ENCODE peak calls at places on chromosome 9, in ten cellular contexts. J is endothelial cell; P is CD4-positive, alpha-beta T cell; N is fibroblast of pulmonary artery; V is MCF 10A; E is ovary; M is GM13976; Z is Calu3; F is natural killer cell; W is IMR-90. C is an unnamed sample.

GRCh38 chr9:89884356-89885083 is 279.7 kb downstream of the GADD45G start:
- DNase-seq in J (no peak), P (no peak), N (no peak), V (no peak), E (peak), M (no peak), Z (no peak), F (no peak), W (no peak), C (peak)

GRCh38 chr9:27065288-27065687 is 43.7 kb upstream of the TEK start:
- DNase-seq in J (no peak), P (no peak), N (peak), V (no peak), E (no peak), M (no peak), Z (no peak), F (no peak), W (peak), C (no peak)

GRCh38 chr9:8764041-8764440 is 964.5 kb upstream of the DMAC1 start:
- DNase-seq in J (no peak), P (no peak), N (peak), V (no peak), E (no peak), M (no peak), Z (no peak), F (no peak), W (peak), C (no peak)

GRCh38 chr9:129464972-129465833 is 155.7 kb downstream of the C9orf50 start:
- DNase-seq in J (no peak), P (no peak), N (peak), V (peak), E (peak), M (no peak), Z (no peak), F (no peak), W (peak), C (no peak)

GRCh38 chr9:75644649-75645048 is 245.8 kb upstream of the PCSK5 start:
- DNase-seq in J (no peak), P (no peak), N (no peak), V (no peak), E (no peak), M (no peak), Z (no peak), F (no peak), W (no peak), C (no peak)

GRCh38 chr9:27426717-27427645 is 97.1 kb upstream of the IFNK start:
- DNase-seq in J (no peak), P (no peak), N (peak), V (peak), E (no peak), M (no peak), Z (peak), F (no peak), W (peak), C (no peak)

GRCh38 chr9:120655005-120655622 is 59.2 kb downstream of the MEGF9 start:
- DNase-seq in J (no peak), P (no peak), N (peak), V (peak), E (no peak), M (peak), Z (peak), F (no peak), W (peak), C (no peak)

GRCh38 chr9:116342071-116342470 is 188.5 kb downstream of the PAPPA start:
- DNase-seq in J (no peak), P (no peak), N (no peak), V (no peak), E (no peak), M (no peak), Z (no peak), F (no peak), W (no peak), C (no peak)

GRCh38 chr9:133044661-133045060 is 13.9 kb downstream of the GTF3C5 start:
- DNase-seq in J (no peak), P (no peak), N (no peak), V (no peak), E (no peak), M (no peak), Z (no peak), F (no peak), W (no peak), C (no peak)

GRCh38 chr9:19232830-19233194 is 2.3 kb downstream of the DENND4C start:
- DNase-seq in J (no peak), P (no peak), N (peak), V (peak), E (no peak), M (peak), Z (no peak), F (no peak), W (peak), C (no peak)

GRCh38 chr9:87069690-87070089 is 122.4 kb upstream of the GAS1 start:
- DNase-seq in J (no peak), P (no peak), N (peak), V (peak), E (no peak), M (no peak), Z (no peak), F (no peak), W (peak), C (no peak)

GRCh38 chr9:134944351-134944802 is 26.7 kb upstream of the FCN1 start:
- DNase-seq in J (no peak), P (no peak), N (peak), V (no peak), E (peak), M (no peak), Z (no peak), F (no peak), W (no peak), C (no peak)

GRCh38 chr9:26158631-26159150 is 480.4 kb upstream of the TUSC1 start:
- DNase-seq in J (no peak), P (no peak), N (peak), V (no peak), E (no peak), M (no peak), Z (no peak), F (no peak), W (no peak), C (no peak)

GRCh38 chr9:106897681-106898080 is 34.7 kb downstream of the ZNF462 start:
- DNase-seq in J (no peak), P (no peak), N (no peak), V (no peak), E (no peak), M (no peak), Z (no peak), F (no peak), W (no peak), C (no peak)

GRCh38 chr9:27347889-27348288 is 50.9 kb upstream of the EQTN start:
- DNase-seq in J (no peak), P (no peak), N (no peak), V (no peak), E (no peak), M (no peak), Z (no peak), F (no peak), W (no peak), C (no peak)

GRCh38 chr9:122318284-122318683 is 52.5 kb upstream of the PTGS1 start:
- DNase-seq in J (no peak), P (no peak), N (no peak), V (no peak), E (no peak), M (no peak), Z (no peak), F (no peak), W (no peak), C (no peak)

GRCh38 chr9:76453785-76454184 is 5.2 kb upstream of the GCNT1 start:
- DNase-seq in J (no peak), P (no peak), N (peak), V (peak), E (no peak), M (no peak), Z (no peak), F (no peak), W (peak), C (no peak)

GRCh38 chr9:131310833-131311554 is 21.5 kb downstream of the PLPP7 start:
- DNase-seq in J (no peak), P (peak), N (no peak), V (no peak), E (no peak), M (no peak), Z (no peak), F (peak), W (no peak), C (no peak)

GRCh38 chr9:133506653-133507038 is 18.1 kb downstream of the MYMK start:
- DNase-seq in J (no peak), P (no peak), N (peak), V (peak), E (peak), M (no peak), Z (peak), F (no peak), W (peak), C (no peak)

GRCh38 chr9:37592108-37592951 is at the start of gene TOMM5:
- DNase-seq in J (peak), P (peak), N (peak), V (peak), E (peak), M (peak), Z (peak), F (peak), W (peak), C (peak)

GRCh38 chr9:125631391-125632085 is 75.5 kb downstream of the MAPKAP1 start:
- DNase-seq in J (peak), P (no peak), N (peak), V (peak), E (no peak), M (peak), Z (peak), F (no peak), W (peak), C (no peak)

GRCh38 chr9:89941875-89942274 is 337.1 kb downstream of the GADD45G start:
- DNase-seq in J (no peak), P (no peak), N (peak), V (peak), E (no peak), M (no peak), Z (no peak), F (no peak), W (peak), C (no peak)

GRCh38 chr9:89444212-89444611 is 53.7 kb downstream of the SEMA4D start:
- DNase-seq in J (no peak), P (peak), N (no peak), V (no peak), E (no peak), M (no peak), Z (no peak), F (peak), W (no peak), C (no peak)

GRCh38 chr9:133505901-133506652 is 18.7 kb downstream of the MYMK start:
- DNase-seq in J (no peak), P (no peak), N (peak), V (no peak), E (peak), M (no peak), Z (no peak), F (no peak), W (peak), C (no peak)

GRCh38 chr9:95497772-95498171 is 19.0 kb downstream of the PTCH1 start:
- DNase-seq in J (no peak), P (no peak), N (peak), V (no peak), E (no peak), M (no peak), Z (no peak), F (no peak), W (peak), C (no peak)

GRCh38 chr9:70902171-70902570 is 219.2 kb downstream of the TRPM3 start:
- DNase-seq in J (no peak), P (no peak), N (peak), V (no peak), E (no peak), M (no peak), Z (no peak), F (no peak), W (peak), C (no peak)

GRCh38 chr9:123044556-123044955 is 11.1 kb downstream of the GPR21 start:
- DNase-seq in J (no peak), P (no peak), N (peak), V (peak), E (no peak), M (no peak), Z (no peak), F (no peak), W (peak), C (no peak)

GRCh38 chr9:126452036-126452595 is 125.5 kb downstream of the MVB12B start:
- DNase-seq in J (no peak), P (no peak), N (no peak), V (no peak), E (no peak), M (no peak), Z (no peak), F (no peak), W (no peak), C (no peak)

GRCh38 chr9:87542180-87542579 is 44.5 kb downstream of the DAPK1 start:
- DNase-seq in J (no peak), P (no peak), N (no peak), V (no peak), E (no peak), M (no peak), Z (no peak), F (no peak), W (no peak), C (no peak)

GRCh38 chr9:15642369-15642962 is 89.6 kb downstream of the CCDC171 start:
- DNase-seq in J (no peak), P (no peak), N (peak), V (peak), E (no peak), M (peak), Z (no peak), F (no peak), W (peak), C (no peak)

GRCh38 chr9:114674798-114675554 is 7.0 kb downstream of the TEX48 start:
- DNase-seq in J (no peak), P (no peak), N (no peak), V (peak), E (no peak), M (no peak), Z (no peak), F (no peak), W (peak), C (no peak)

GRCh38 chr9:129716091-129716490 is 36.8 kb downstream of the PTGES start:
- DNase-seq in J (no peak), P (no peak), N (peak), V (no peak), E (no peak), M (no peak), Z (no peak), F (no peak), W (peak), C (no peak)

GRCh38 chr9:70111042-70111602 is 67.5 kb downstream of the MAMDC2 start:
- DNase-seq in J (peak), P (peak), N (peak), V (peak), E (peak), M (peak), Z (peak), F (peak), W (peak), C (no peak)

GRCh38 chr9:127105805-127106492 is 16.5 kb downstream of the ANGPTL2 start:
- DNase-seq in J (no peak), P (no peak), N (no peak), V (no peak), E (no peak), M (no peak), Z (no peak), F (no peak), W (no peak), C (no peak)

GRCh38 chr9:21381752-21382339 is 3.4 kb downstream of the IFNA2 start:
- DNase-seq in J (no peak), P (no peak), N (no peak), V (no peak), E (no peak), M (peak), Z (no peak), F (no peak), W (no peak), C (no peak)

GRCh38 chr9:136451221-136451877 is 11.7 kb upstream of the INPP5E start:
- DNase-seq in J (no peak), P (no peak), N (no peak), V (no peak), E (no peak), M (no peak), Z (no peak), F (no peak), W (no peak), C (no peak)
- TF ChIP-seq CTCF in J (no peak), P (no peak), N (no peak), V (no peak), E (no peak), M (no peak), Z (no peak), F (no peak), W (no peak), C (no peak)

GRCh38 chr9:92804727-92805126 is 40.1 kb upstream of the BICD2 start:
- DNase-seq in J (no peak), P (no peak), N (no peak), V (no peak), E (no peak), M (no peak), Z (no peak), F (no peak), W (no peak), C (no peak)

GRCh38 chr9:92807031-92807756 is 42.6 kb upstream of the BICD2 start:
- DNase-seq in J (no peak), P (no peak), N (no peak), V (no peak), E (no peak), M (no peak), Z (no peak), F (no peak), W (no peak), C (no peak)

GRCh38 chr9:92807757-92808725 is 43.4 kb upstream of the BICD2 start:
- DNase-seq in J (no peak), P (peak), N (no peak), V (no peak), E (no peak), M (no peak), Z (no peak), F (no peak), W (no peak), C (no peak)

DNA sequence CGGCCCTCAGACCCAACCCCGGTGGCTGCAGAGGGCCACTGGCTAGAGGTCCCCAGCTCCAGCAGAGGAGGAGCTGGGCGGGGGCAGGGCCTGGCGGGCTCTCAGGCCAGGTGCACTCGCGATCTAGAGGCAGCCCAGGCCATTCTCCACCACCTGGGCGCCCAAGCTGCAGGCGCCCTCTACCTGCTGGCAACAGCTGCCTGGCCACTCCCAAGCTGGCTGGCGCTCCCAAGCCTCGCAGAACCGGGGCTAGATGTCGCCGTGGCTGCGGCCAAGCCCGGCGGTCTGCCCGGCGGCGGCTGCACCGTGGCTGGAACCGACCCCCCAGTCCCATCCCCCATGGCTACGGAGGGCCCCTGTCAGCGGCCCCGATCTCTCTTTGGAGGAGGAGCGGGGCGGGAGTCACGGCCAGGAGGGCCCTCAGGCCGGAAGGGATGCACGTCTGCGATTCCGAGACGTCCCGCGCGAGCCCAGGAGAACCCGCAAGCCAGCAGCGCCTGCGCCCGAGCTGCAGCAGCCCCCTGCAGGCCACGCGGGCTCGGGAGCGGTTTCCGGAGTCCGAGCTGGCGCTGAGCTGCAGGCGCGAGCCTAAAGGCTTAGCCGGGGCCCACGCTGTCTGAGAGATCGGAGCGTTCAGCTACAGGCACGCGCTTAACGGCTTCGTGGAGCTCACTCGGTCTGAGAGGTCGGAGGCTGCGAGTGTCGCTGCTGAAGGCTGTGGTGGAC is 44.3 kb upstream of the BICD2 start:
- DNase-seq in J (peak), P (peak), N (peak), V (peak), E (peak), M (peak), Z (peak), F (peak), W (peak), C (peak)
- TF ChIP-seq CTCF in J (no peak), P (no peak), N (peak), V (peak), E (peak), M (no peak), Z (no peak), F (no peak), W (peak), C (peak)

GRCh38 chr9:17536027-17536426 is 42.8 kb upstream of the SH3GL2 start:
- DNase-seq in J (no peak), P (no peak), N (no peak), V (no peak), E (no peak), M (no peak), Z (no peak), F (no peak), W (no peak), C (no peak)

GRCh38 chr9:17528859-17529258 is 50.0 kb upstream of the SH3GL2 start:
- DNase-seq in J (no peak), P (no peak), N (peak), V (no peak), E (no peak), M (no peak), Z (no peak), F (no peak), W (peak), C (no peak)

GRCh38 chr9:17535176-17535575 is 43.7 kb upstream of the SH3GL2 start:
- DNase-seq in J (no peak), P (no peak), N (no peak), V (no peak), E (no peak), M (no peak), Z (no peak), F (no peak), W (no peak), C (no peak)

GRCh38 chr9:17532461-17532860 is 46.4 kb upstream of the SH3GL2 start:
- DNase-seq in J (no peak), P (no peak), N (no peak), V (no peak), E (no peak), M (no peak), Z (no peak), F (no peak), W (no peak), C (no peak)

DNA sequence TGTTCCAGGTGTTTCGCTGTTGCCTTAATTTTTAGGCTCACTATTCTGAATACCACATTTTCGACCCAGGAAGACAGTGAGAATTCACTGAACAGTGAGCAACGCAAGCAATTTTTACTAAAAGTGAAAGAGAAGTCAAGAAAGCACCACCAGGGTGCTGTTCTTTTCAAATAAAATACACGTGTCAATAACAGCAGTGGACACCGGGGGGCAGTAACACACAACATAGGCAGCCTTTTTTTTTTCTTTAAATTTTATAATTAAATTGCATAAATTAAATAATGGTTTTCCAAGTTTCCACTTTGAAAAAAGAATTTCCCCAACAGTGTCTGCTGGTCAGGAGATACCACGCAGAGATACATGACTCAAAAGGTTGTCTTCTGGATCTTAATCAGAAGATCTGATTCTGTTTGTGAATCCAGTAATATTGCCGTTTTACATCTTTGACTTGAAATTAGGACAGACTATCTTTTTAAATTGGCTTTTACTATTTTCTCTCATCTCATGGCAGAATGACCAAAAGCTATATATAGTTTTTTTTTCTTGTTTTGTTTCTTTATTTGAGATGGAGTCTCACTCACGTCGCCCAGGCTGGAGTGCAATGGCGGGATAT is 47.1 kb upstream of the SH3GL2 start:
- DNase-seq in J (peak), P (no peak), N (peak), V (peak), E (peak), M (peak), Z (peak), F (no peak), W (peak), C (no peak)
- TF ChIP-seq CTCF in J (peak), P (no peak), N (peak), V (peak), E (peak), M (peak), Z (peak), F (peak), W (peak), C (peak)

DNA sequence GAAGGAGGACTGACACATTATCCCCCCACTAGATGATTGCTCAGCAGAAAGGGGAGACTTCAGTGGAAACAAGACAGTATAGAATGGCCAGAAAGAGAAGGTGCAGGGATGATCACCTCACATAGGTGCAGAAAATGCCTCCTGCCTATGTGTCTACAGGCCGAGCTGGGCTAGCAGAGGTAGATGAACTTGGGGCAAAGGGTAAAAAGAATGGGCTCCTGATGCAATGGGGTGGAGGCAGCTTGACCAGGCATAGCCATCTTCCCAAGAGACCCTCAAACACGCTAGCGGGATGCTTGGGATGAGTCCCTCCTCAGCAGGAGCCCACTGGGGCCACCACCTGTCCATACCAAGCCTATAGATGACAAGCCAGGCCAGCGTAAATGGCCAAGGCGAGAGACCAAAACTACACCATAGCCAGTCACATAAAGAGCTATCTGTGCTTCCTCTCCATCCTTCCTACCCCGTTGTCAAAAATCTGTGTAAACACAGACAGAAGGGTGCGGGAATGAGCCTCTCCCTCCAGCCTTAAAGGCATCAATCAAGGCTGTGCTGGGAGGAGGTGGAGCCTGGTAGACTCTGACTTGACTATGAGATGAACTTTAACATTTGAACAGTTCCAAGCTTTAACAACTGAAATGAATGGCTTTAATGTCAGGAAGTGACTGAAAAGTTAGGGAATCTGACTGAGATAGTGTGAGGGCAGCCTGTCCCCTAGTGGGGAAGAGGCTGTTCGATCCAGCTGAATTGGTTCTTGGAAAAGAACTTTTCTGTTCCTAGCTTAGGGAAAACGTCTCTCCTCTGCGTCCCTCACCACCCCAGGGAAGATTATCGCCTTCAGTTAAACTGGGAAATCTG is 10.4 kb downstream of the C9orf152 start:
- DNase-seq in J (no peak), P (no peak), N (no peak), V (no peak), E (no peak), M (no peak), Z (no peak), F (no peak), W (no peak), C (no peak)
- TF ChIP-seq CTCF in J (no peak), P (no peak), N (peak), V (no peak), E (no peak), M (no peak), Z (no peak), F (no peak), W (peak), C (peak)